ENCODE peak calls at places on chromosomes 7 and 10, in nine cellular contexts. E is RWPE2, O is fibroblast of the aortic adventitia, S is cardiac fibroblast, A is epithelial cell of proximal tubule, Y is HCT116, Z is left lung, J is fibroblast of lung, M is vagina. N is an unnamed sample.
A peak's percentile ranks its signal among the peaks of the same experiment; 100 is the strongest.

GRCh38 chr7:45230611-45231165 is 73.1 kb downstream of the RAMP3 start:
- DNase-seq in M (no peak), O (no peak), J (no peak), A (no peak), Y (no peak), S (no peak), E (no peak), Z (no peak), N (no peak)

GRCh38 chr7:159062596-159062995 is 82.1 kb downstream of the VIPR2 start:
- DNase-seq in J (no peak), O (no peak), E (no peak), A (no peak), S (no peak), M (no peak), Z (no peak), Y (no peak), N (no peak)

GRCh38 chr10:51109821-51110533 is 35.7 kb downstream of the PRKG1 start:
- DNase-seq in E (no peak), S (peak; percentile 81), Y (no peak), A (no peak), J (peak; percentile 71), Z (no peak), M (no peak), O (peak; percentile 70), N (peak; percentile 85)

GRCh38 chr7:155169081-155169480 is 99.0 kb downstream of the HTR5A start:
- DNase-seq in Y (no peak), S (no peak), Z (no peak), J (no peak), M (no peak), E (no peak), O (no peak), A (no peak), N (no peak)

GRCh38 chr7:93029056-93029455 is 88.7 kb downstream of the SAMD9 start:
- DNase-seq in A (no peak), E (no peak), M (no peak), S (no peak), Z (no peak), J (no peak), Y (no peak), O (no peak), N (no peak)

GRCh38 chr10:11760151-11760550 is 18.0 kb downstream of the ECHDC3 start:
- DNase-seq in J (no peak), Y (no peak), E (no peak), S (peak; percentile 12), A (no peak), M (no peak), O (no peak), Z (no peak), N (no peak)

GRCh38 chr7:24778543-24779282 is 21.4 kb upstream of the GSDME start:
- DNase-seq in A (no peak), M (no peak), J (peak; percentile 89), E (no peak), S (peak; percentile 93), Z (no peak), O (peak; percentile 97), Y (no peak), N (peak; percentile 95)

GRCh38 chr7:145276118-145276517 is 440.3 kb upstream of the TPK1 start:
- DNase-seq in A (no peak), S (no peak), E (no peak), J (no peak), O (no peak), M (no peak), Z (no peak), Y (no peak), N (no peak)

GRCh38 chr10:102310356-102311024 is 65.2 kb downstream of the GBF1 start:
- DNase-seq in Y (peak; percentile 61), Z (no peak), A (peak; percentile 90), M (no peak), O (peak; percentile 60), S (peak; percentile 69), J (peak; percentile 44), E (no peak), N (peak; percentile 66)

GRCh38 chr10:114038819-114039218 is 4.8 kb upstream of the ADRB1 start:
- DNase-seq in A (no peak), M (no peak), S (no peak), Y (no peak), J (no peak), O (no peak), Z (no peak), E (no peak), N (no peak)

GRCh38 chr10:60281792-60282353 is 107.8 kb downstream of the ANK3 start:
- DNase-seq in O (no peak), Y (no peak), S (peak; percentile 52), M (no peak), Z (no peak), J (no peak), A (no peak), E (no peak), N (no peak)

GRCh38 chr7:150990416-150991186 is at the start of gene NOS3:
- DNase-seq in S (no peak), O (no peak), Z (peak; percentile 40), E (no peak), M (no peak), J (no peak), A (no peak), Y (peak; percentile 72), N (no peak)

GRCh38 chr7:134174797-134175261 is 47.7 kb downstream of the LRGUK start:
- DNase-seq in A (peak; percentile 93), J (peak; percentile 87), S (peak; percentile 91), M (no peak), Y (peak; percentile 70), Z (no peak), O (peak; percentile 61), E (no peak), N (peak; percentile 75)

GRCh38 chr10:84540617-84541288 is 212.4 kb downstream of the CCSER2 start:
- DNase-seq in Y (no peak), A (no peak), M (no peak), S (peak; percentile 72), O (peak; percentile 54), E (no peak), Z (peak; percentile 90), J (peak; percentile 41), N (peak; percentile 50)

GRCh38 chr7:157320607-157320979 is 16.2 kb upstream of the DNAJB6 start:
- DNase-seq in A (no peak), J (peak; percentile 55), S (peak; percentile 48), M (no peak), Z (peak; percentile 13), O (peak; percentile 50), Y (no peak), E (no peak), N (peak; percentile 78)
- TF ChIP-seq CTCF in A (no peak), J (no peak), S (no peak), M (no peak), Z (no peak), O (no peak), Y (no peak), E (no peak), N (no peak)

DNA sequence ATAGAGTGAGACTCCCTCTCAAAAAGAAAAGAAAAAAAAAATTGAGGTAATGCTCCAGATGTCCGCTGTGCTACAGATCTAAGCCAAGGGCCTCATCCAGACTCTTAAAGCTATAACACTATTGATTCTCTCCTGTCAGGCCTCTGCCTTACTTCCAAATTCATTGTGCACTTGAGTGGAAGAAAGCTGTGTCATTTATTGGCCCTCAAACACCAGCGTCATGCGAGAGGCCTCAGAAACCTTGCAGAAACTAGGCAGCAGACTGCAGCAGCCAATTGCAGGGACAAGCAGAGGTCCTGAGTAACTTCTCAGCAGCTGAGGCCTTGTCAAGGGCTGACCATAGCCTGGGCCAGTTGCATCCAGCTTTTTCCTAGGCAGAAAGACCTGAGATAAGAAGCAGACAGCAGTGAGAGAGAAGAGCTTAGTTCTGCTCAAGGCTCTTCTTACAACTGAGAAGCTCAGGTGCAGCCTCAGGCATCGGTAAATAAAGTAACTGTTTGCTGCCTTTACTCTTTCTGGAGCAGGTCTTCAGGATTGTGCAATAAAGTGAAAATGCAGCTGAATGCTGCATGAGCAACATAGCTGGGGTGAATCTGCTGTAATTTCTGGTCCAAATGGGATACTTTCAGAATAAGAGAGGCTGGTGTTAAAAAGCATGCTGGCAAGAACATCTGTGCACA is 181.9 kb upstream of the PFKP start:
- DNase-seq in M (no peak), Y (no peak), Z (no peak), A (no peak), E (no peak), S (no peak), J (no peak), O (no peak), N (no peak)
- H3K4me3 ChIP-seq in M (no peak overlapping the region), Y (no peak overlapping the region), Z (no peak overlapping the region), A (no peak overlapping the region), E (no peak overlapping the region), S (no peak overlapping the region), J (no peak overlapping the region), O (no peak overlapping the region), N (no peak overlapping the region)

DNA sequence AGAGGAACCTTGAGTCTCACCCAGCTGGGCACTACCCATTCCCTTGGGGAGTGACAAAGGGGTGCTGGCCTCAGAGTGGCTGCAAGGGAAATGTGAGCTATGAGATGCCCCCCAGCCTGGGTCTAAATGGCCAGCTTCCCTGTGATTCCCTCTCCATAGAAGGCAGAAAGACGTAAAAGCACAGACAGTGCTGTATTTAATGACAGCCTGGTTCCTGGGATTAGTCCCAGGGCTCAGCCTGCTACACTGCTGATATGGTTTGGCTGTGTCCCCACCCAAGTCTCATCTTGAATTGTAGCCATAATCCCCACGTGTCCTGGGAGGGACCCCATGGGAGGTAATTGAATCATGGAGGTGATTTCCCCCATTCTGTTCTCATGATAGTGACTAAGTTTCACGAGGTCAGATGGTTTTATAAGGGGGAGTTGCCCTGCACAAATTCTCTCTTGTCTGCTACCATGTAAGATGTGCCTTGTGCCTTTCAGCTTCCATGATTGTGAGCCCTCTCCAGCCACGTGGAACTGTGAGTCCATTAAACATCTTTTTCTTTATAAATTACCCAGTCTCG is 23.9 kb upstream of the CALN1 start:
- DNase-seq in E (no peak), O (no peak), A (no peak), Y (no peak), S (no peak), J (no peak), M (no peak), Z (no peak), N (no peak)
- TF ChIP-seq CTCF in E (no peak), O (no peak), A (no peak), Y (no peak), S (no peak), J (no peak), M (no peak), Z (no peak), N (no peak)

GRCh38 chr7:73742753-73743641 is 4.4 kb upstream of the ABHD11 start:
- DNase-seq in O (no peak), E (no peak), S (no peak), J (no peak), Z (peak; percentile 95), A (peak; percentile 78), Y (peak; percentile 96), M (no peak), N (no peak)

GRCh38 chr7:73740771-73741170 is 2.2 kb upstream of the ABHD11 start:
- DNase-seq in E (no peak), J (no peak), Y (no peak), S (no peak), A (no peak), O (no peak), Z (no peak), M (no peak), N (no peak)

GRCh38 chr7:73740212-73740611 is 1.6 kb upstream of the ABHD11 start:
- DNase-seq in O (no peak), S (no peak), Z (no peak), Y (no peak), J (no peak), E (no peak), M (no peak), A (no peak), N (no peak)

GRCh38 chr7:73741600-73741999 is 3.0 kb upstream of the ABHD11 start:
- DNase-seq in Y (no peak), M (no peak), E (no peak), A (no peak), S (no peak), Z (no peak), O (no peak), J (no peak), N (no peak)

GRCh38 chr7:73742338-73742752 is 3.7 kb upstream of the ABHD11 start:
- DNase-seq in M (no peak), Z (no peak), S (no peak), A (no peak), J (no peak), E (no peak), Y (no peak), O (no peak), N (no peak)
- H3K4me3 ChIP-seq in M (no peak overlapping the region), Z (no peak overlapping the region), S (no peak overlapping the region), A (peak overlapping the region; percentile 25), J (no peak overlapping the region), E (no peak overlapping the region), Y (peak overlapping the region; percentile 31), O (no peak overlapping the region), N (no peak overlapping the region)